ENCODE peak calls at places on chromosomes 6 and 20, in nine cellular contexts. Y, O, J, D, Q, L, F, U and X are unnamed samples.

GRCh38 chr6:65979120-65979519 is 272.1 kb upstream of the EYS start:
- DNase-seq in Y (no peak), F (no peak), L (no peak), J (no peak), U (no peak), O (no peak), D (no peak), Q (no peak), X (no peak)

GRCh38 chr6:7129360-7129759 is 21.6 kb downstream of the RREB1 start:
- DNase-seq in Y (no peak), L (no peak), F (no peak), D (no peak), U (no peak), J (no peak), Q (no peak), O (no peak), X (peak; percentile 49)

GRCh38 chr20:32386091-32386490 is 28.0 kb downstream of the ASXL1 start:
- DNase-seq in J (peak; percentile 7), O (no peak), L (no peak), D (no peak), Y (no peak), U (no peak), F (no peak), Q (no peak), X (no peak)

GRCh38 chr20:56388882-56389281 is 3.1 kb downstream of the AURKA start:
- DNase-seq in U (no peak), Y (no peak), D (no peak), J (no peak), Q (no peak), O (no peak), L (no peak), F (no peak), X (no peak)

GRCh38 chr20:63736893-63737689 is 627 bp downstream of the LIME1 start:
- DNase-seq in Y (peak; percentile 61), D (no peak), U (peak; percentile 71), F (peak; percentile 63), Q (no peak), L (no peak), O (peak; percentile 67), J (no peak), X (no peak)

GRCh38 chr20:35135867-35136586 is 11.1 kb downstream of the EDEM2 start:
- DNase-seq in Y (no peak), J (peak; percentile 78), U (no peak), O (peak; percentile 86), D (no peak), L (no peak), Q (no peak), F (no peak), X (peak; percentile 39)

GRCh38 chr6:25872804-25873203 is 1.2 kb downstream of the SLC17A3 start:
- DNase-seq in L (no peak), O (no peak), F (no peak), D (no peak), Y (peak; percentile 6), J (no peak), U (no peak), Q (no peak), X (no peak)

GRCh38 chr6:132520953-132521352 is 8.0 kb upstream of the STX7 start:
- DNase-seq in L (no peak), J (peak; percentile 58), F (no peak), D (no peak), Q (no peak), U (no peak), Y (no peak), O (no peak), X (no peak)

GRCh38 chr20:57396638-57397003 is 5.4 kb downstream of the RBM38 start:
- DNase-seq in J (no peak), U (no peak), F (no peak), O (no peak), Q (no peak), D (no peak), L (no peak), Y (no peak), X (no peak)
- H3K4me3 ChIP-seq in J (no peak overlapping the region), U (no peak overlapping the region), F (peak overlapping the region; percentile 99), O (no peak overlapping the region), Q (no peak overlapping the region), D (no peak overlapping the region), L (no peak overlapping the region), Y (peak overlapping the region; percentile 56), X (no peak overlapping the region)

GRCh38 chr6:15908871-15909270 is 220.0 kb upstream of the MYLIP start:
- DNase-seq in D (no peak), Y (no peak), U (no peak), F (no peak), L (no peak), J (no peak), Q (no peak), O (no peak), X (no peak)

GRCh38 chr6:15907914-15908518 is 220.9 kb upstream of the MYLIP start:
- DNase-seq in L (no peak), O (no peak), D (peak; percentile 44), Q (no peak), J (no peak), U (no peak), F (no peak), Y (no peak), X (peak; percentile 80)

GRCh38 chr6:15906393-15906976 is 222.4 kb upstream of the MYLIP start:
- DNase-seq in L (no peak), D (no peak), F (no peak), U (no peak), Q (no peak), O (no peak), Y (no peak), J (no peak), X (no peak)

GRCh38 chr6:15904651-15905376 is 224.1 kb upstream of the MYLIP start:
- DNase-seq in D (no peak), J (no peak), Q (no peak), L (no peak), Y (no peak), U (no peak), F (no peak), O (no peak), X (no peak)

DNA sequence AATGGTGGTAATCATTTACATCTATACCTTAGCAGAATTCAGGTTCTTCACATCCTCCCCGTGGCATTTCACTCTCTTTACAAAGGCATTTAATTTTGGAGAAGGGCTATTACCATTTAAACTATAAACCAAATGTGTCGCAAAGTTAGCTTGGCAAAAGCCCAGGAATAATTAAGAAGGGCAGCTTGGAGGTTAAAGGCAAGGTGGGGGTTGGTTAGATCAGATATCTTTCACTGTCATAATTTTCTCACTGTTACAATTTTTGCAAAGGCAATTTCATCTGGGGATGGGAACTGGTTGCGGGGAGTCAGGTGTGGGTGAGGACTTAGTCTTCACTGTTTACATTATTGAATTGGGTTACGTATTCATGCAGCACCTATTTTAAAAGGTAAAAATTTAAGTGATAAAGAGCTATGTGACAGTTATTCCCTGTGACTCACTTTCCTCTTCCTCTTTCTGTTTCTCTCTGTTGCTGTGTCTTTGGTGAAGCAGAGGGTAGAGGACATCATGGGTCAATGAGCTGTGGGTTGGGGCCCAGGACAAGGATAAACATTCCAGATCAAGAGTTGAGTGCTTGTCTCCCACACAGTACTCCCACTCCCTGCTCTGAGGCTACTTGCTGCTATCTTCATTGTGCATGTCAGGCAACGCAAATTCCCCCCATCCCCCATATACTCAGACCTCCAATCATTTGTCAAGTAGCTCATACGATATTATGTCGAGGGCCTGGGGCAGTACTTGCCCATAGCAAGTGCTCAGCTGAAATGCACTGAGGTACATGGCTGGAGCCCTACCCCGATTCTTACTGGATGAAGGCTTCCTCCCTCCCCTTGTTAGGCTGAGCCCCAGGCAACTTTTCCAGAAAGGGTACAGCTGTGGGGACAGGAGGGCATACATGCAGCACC is 223.1 kb upstream of the MYLIP start:
- DNase-seq in U (no peak), Y (no peak), O (no peak), D (no peak), L (no peak), Q (no peak), F (no peak), J (no peak), X (no peak)
- H3K4me1 ChIP-seq in U (no peaks in the 10 kb centered on the region), Y (no peaks in the 10 kb centered on the region), O (no peaks in the 10 kb centered on the region), D (peaks cover 70% of the 10 kb centered on the region), L (no peaks in the 10 kb centered on the region), Q (no peaks in the 10 kb centered on the region), F (peaks cover 62% of the 10 kb centered on the region), J (no peaks in the 10 kb centered on the region), X (no peaks in the 10 kb centered on the region)

DNA sequence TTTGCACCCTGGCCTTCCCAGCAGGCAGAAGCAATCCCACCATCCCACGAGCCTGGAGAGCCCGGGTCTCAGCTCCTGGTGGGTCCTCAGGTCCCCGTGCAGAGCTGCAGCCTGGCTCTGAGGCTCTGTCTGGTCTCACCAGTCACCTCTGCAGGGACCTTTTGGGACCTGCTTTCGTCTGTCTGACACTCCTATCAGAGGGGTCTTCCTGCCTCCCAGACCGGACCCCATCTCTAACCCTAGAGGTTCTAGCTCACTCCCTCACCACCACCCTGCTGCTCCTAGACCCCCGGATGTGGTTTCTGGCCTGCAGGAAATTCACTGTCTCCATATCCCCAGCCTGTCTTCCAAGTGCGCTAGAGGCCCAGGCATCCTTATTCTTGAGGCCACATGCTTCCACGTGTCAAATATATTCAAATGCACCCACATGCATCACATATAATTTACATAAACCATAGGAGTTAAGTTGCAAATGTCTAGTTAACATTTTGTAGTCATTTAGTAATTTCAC is 42.0 kb downstream of the FGD2 start:
- DNase-seq in U (peak; percentile 58), J (no peak), Q (no peak), L (no peak), Y (no peak), F (no peak), D (no peak), O (no peak), X (no peak)
- H3K4me3 ChIP-seq in U (no peak overlapping the region), J (no peak overlapping the region), Q (no peak overlapping the region), L (no peak overlapping the region), Y (no peak overlapping the region), F (no peak overlapping the region), D (no peak overlapping the region), O (no peak overlapping the region), X (no peak overlapping the region)

GRCh38 chr6:155091756-155092155 is 96.6 kb downstream of the TIAM2 start:
- DNase-seq in O (no peak), L (no peak), Q (no peak), U (no peak), F (no peak), J (no peak), D (no peak), Y (no peak), X (no peak)

GRCh38 chr6:155090166-155090565 is 95.1 kb downstream of the TIAM2 start:
- DNase-seq in F (no peak), Q (no peak), O (no peak), L (no peak), Y (no peak), J (no peak), U (no peak), D (no peak), X (no peak)

GRCh38 chr6:155089746-155090145 is 94.6 kb downstream of the TIAM2 start:
- DNase-seq in J (no peak), Y (no peak), D (no peak), U (no peak), F (no peak), L (no peak), O (no peak), Q (no peak), X (no peak)

GRCh38 chr6:155085582-155086253 is 90.6 kb downstream of the TIAM2 start:
- DNase-seq in O (no peak), Y (no peak), L (no peak), F (no peak), U (no peak), Q (no peak), J (peak; percentile 97), D (no peak), X (no peak)

DNA sequence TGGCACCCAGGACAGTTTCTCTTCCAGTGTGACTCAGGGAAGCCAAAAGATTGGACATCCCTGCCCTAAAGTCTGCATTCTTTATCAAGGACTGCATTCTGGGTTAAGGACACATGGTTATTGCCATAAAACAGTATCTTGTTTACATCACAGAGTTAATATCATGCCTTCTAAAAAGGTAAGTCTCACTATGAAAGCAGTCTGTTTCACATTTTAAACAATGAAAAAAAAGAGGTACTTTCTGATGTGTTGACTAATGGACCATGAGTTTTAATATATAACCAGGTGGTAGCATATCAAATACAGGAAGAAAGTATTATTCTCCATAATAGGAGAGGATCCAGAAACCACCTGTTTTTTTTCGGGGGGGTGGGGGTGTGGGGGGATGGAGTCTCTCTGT is 93.7 kb downstream of the TIAM2 start:
- DNase-seq in U (no peak), L (no peak), Q (no peak), D (no peak), J (no peak), Y (no peak), F (no peak), O (no peak), X (no peak)
- H3K4me1 ChIP-seq in U (peaks cover 9% of the 10 kb centered on the region), L (peaks cover 15% of the 10 kb centered on the region), Q (no peaks in the 10 kb centered on the region), D (peaks cover 17% of the 10 kb centered on the region), J (no peaks in the 10 kb centered on the region), Y (no peaks in the 10 kb centered on the region), F (no peaks in the 10 kb centered on the region), O (no peaks in the 10 kb centered on the region), X (no peaks in the 10 kb centered on the region)